ENCODE peak calls at places on chromosome 15, in nine cellular contexts. E, Z, A, H, G, J, T, Q and F are unnamed samples.

GRCh38 chr15:34038023-34038403 is 991 bp downstream of the AVEN start:
- DNase-seq in E (no peak), Z (peak), A (no peak), H (no peak), G (no peak), J (no peak), T (no peak), Q (no peak), F (no peak)

GRCh38 chr15:62186578-62186977 is 21.5 kb upstream of the C2CD4B start:
- DNase-seq in E (no peak), Z (no peak), A (no peak), H (no peak), G (no peak), J (no peak), T (no peak), Q (no peak), F (no peak)

GRCh38 chr15:36953346-36953745 is 147.0 kb downstream of the MEIS2 start:
- DNase-seq in E (no peak), Z (no peak), A (no peak), H (no peak), G (no peak), J (peak), T (no peak), Q (no peak), F (no peak)

GRCh38 chr15:73849641-73850040 is 23.7 kb upstream of the TBC1D21 start:
- DNase-seq in E (no peak), Z (no peak), A (no peak), H (no peak), G (no peak), J (no peak), T (no peak), Q (no peak), F (no peak)

GRCh38 chr15:101489236-101489632 is 273 bp downstream of the PCSK6 start:
- DNase-seq in E (peak), Z (no peak), A (peak), H (peak), G (no peak), J (no peak), T (peak), Q (peak), F (no peak)

GRCh38 chr15:43526261-43526930 is 9.0 kb downstream of the MAP1A start:
- DNase-seq in E (no peak), Z (no peak), A (no peak), H (no peak), G (no peak), J (no peak), T (no peak), Q (no peak), F (no peak)

GRCh38 chr15:66126057-66126855 is 127.3 kb downstream of the MEGF11 start:
- DNase-seq in E (no peak), Z (no peak), A (peak), H (no peak), G (no peak), J (no peak), T (no peak), Q (no peak), F (no peak)

GRCh38 chr15:31758126-31758525 is 272.2 kb upstream of the CHRNA7 start:
- DNase-seq in E (peak), Z (no peak), A (no peak), H (peak), G (peak), J (no peak), T (no peak), Q (peak), F (no peak)

GRCh38 chr15:70192041-70192440 is 94.3 kb upstream of the TLE3 start:
- DNase-seq in E (no peak), Z (no peak), A (no peak), H (no peak), G (no peak), J (no peak), T (no peak), Q (no peak), F (no peak)

GRCh38 chr15:70469182-70469581 is 294.2 kb downstream of the UACA start:
- DNase-seq in E (no peak), Z (no peak), A (no peak), H (no peak), G (no peak), J (no peak), T (no peak), Q (no peak), F (no peak)

GRCh38 chr15:73680545-73680944 is 3.6 kb upstream of the CD276 start:
- DNase-seq in E (no peak), Z (no peak), A (no peak), H (no peak), G (no peak), J (no peak), T (no peak), Q (no peak), F (no peak)

GRCh38 chr15:65195542-65196026 is 10.4 kb upstream of the CLPX start:
- DNase-seq in E (no peak), Z (peak), A (no peak), H (no peak), G (no peak), J (no peak), T (no peak), Q (no peak), F (no peak)

GRCh38 chr15:31228980-31229826 is 97.4 kb upstream of the KLF13 start:
- DNase-seq in E (no peak), Z (no peak), A (no peak), H (peak), G (no peak), J (no peak), T (peak), Q (no peak), F (peak)

GRCh38 chr15:74179101-74179841 is 5.8 kb downstream of the ISLR start:
- DNase-seq in E (peak), Z (peak), A (no peak), H (no peak), G (peak), J (peak), T (no peak), Q (peak), F (no peak)

GRCh38 chr15:80455668-80456442 is 51.7 kb downstream of the ARNT2 start:
- DNase-seq in E (no peak), Z (peak), A (peak), H (peak), G (peak), J (peak), T (peak), Q (peak), F (peak)

GRCh38 chr15:31554261-31554660 is 227.6 kb downstream of the KLF13 start:
- DNase-seq in E (peak), Z (peak), A (no peak), H (no peak), G (no peak), J (peak), T (no peak), Q (peak), F (no peak)

GRCh38 chr15:78630886-78631633 is 9.9 kb downstream of the CHRNB4 start:
- DNase-seq in E (no peak), Z (no peak), A (no peak), H (no peak), G (no peak), J (no peak), T (no peak), Q (no peak), F (no peak)

GRCh38 chr15:28783873-28784272 is 64.6 kb downstream of the GOLGA6L7 start:
- DNase-seq in E (no peak), Z (no peak), A (no peak), H (no peak), G (no peak), J (no peak), T (no peak), Q (no peak), F (no peak)

GRCh38 chr15:101723161-101723873 is 956 bp downstream of the TARS3 start:
- DNase-seq in E (no peak), Z (peak), A (no peak), H (no peak), G (no peak), J (peak), T (peak), Q (peak), F (no peak)

GRCh38 chr15:98568382-98569017 is 79.8 kb upstream of the IGF1R start:
- DNase-seq in E (no peak), Z (peak), A (no peak), H (no peak), G (no peak), J (no peak), T (no peak), Q (no peak), F (no peak)
- TF ChIP-seq CTCF in E (peak), Z (peak), A (peak), H (peak), G (no peak), J (no peak), T (no peak), Q (peak), F (no peak)

DNA sequence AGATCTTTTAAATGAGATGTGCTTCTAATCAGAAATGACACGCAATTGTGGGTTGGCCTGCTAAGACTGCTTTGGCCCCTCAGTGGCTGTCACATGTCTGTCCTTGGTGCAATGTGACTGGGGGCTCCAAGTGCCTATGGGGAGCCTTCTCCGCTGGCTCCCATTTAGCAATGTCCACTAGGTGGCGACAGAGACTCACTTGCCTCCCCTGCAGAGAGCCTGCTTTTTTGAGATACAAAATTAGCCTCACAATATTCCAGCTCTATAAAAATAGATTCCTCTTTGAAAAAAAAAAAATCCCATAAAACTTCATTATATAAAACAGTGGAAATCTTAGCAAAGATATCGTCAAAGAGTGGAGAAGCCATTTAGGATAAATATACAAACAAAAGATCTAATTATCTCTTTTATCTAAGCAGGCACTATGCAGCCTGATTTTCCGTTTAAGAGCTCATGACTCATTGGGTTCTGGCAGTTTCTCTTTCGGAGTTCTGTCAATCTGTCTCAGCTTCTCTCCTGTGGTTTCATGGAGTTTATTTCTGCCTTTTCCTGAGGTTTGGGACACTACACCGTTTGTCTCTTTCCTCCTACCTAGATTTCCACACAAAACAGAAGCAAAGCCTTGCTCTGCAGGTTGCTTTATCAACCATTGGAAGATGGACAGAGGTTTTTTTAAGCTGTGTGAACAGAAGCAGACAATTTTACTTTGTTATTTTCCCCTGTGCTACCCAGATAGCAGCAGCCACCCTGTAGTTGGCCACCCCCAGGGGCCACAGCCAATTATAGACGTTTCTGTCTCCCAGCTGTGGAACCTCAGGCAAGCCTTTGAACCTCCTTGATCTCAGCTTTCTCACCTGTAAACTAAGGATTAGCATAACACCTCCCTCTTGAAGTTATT is 68.4 kb upstream of the TNFAIP8L3 start:
- DNase-seq in E (peak), Z (peak), A (peak), H (peak), G (peak), J (peak), T (peak), Q (peak), F (peak)
- TF ChIP-seq CTCF in E (peak), Z (peak), A (peak), H (peak), G (peak), J (peak), T (peak), Q (peak), F (peak)

GRCh38 chr15:48330855-48331795 is at the start of gene DUT:
- DNase-seq in E (peak), Z (peak), A (peak), H (peak), G (peak), J (peak), T (peak), Q (peak), F (peak)
- TF ChIP-seq CTCF in E (no peak), Z (no peak), A (no peak), H (no peak), G (no peak), J (no peak), T (no peak), Q (no peak), F (no peak)

GRCh38 chr15:67563092-67563491 is 20.6 kb downstream of the MAP2K5 start:
- DNase-seq in E (no peak), Z (no peak), A (no peak), H (no peak), G (no peak), J (no peak), T (no peak), Q (no peak), F (no peak)
- TF ChIP-seq CTCF in E (no peak), Z (no peak), A (no peak), H (no peak), G (no peak), J (no peak), T (no peak), Q (no peak), F (no peak)